ENCODE peak calls at places on chromosomes 11 and 22, in five cellular contexts. S is body of pancreas, Q is HCT116, N is H1, G is tibial nerve. I is an unnamed sample.

GRCh38 chr22:40067639-40068038 is 72.9 kb downstream of the FAM83F start:
- DNase-seq in S (no peak), Q (no peak), N (no peak), G (no peak), I (no peak)

GRCh38 chr11:44949160-44950035 is 1.3 kb downstream of the TP53I11 start:
- DNase-seq in S (peak), Q (no peak), N (peak), G (no peak), I (no peak)

GRCh38 chr22:21074092-21074715 is 28.5 kb downstream of the LRRC74B start:
- DNase-seq in S (no peak), Q (peak), N (no peak), G (no peak), I (no peak)

GRCh38 chr22:46561435-46561905 is 24.1 kb upstream of the CELSR1 start:
- DNase-seq in S (no peak), Q (peak), N (no peak), G (peak), I (peak)

GRCh38 chr22:40200795-40201194 is 23.1 kb downstream of the TNRC6B start:
- DNase-seq in S (no peak), Q (no peak), N (no peak), G (no peak), I (no peak)

GRCh38 chr11:31967404-31967950 is 123.4 kb upstream of the RCN1 start:
- DNase-seq in S (no peak), Q (no peak), N (no peak), G (no peak), I (no peak)

GRCh38 chr22:30843245-30843644 is 125.3 kb downstream of the MORC2 start:
- DNase-seq in S (no peak), Q (no peak), N (no peak), G (no peak), I (no peak)

GRCh38 chr22:23888615-23889401 is 5.4 kb upstream of the MIF start:
- DNase-seq in S (no peak), Q (no peak), N (no peak), G (no peak), I (no peak)

GRCh38 chr11:131275580-131275979 is 94.8 kb upstream of the NTM start:
- DNase-seq in S (no peak), Q (no peak), N (no peak), G (no peak), I (peak)

GRCh38 chr11:34027516-34028406 is 23.8 kb upstream of the CAPRIN1 start:
- DNase-seq in S (peak), Q (no peak), N (no peak), G (no peak), I (no peak)

GRCh38 chr11:122183933-122184332 is 67.9 kb upstream of the BLID start:
- DNase-seq in S (no peak), Q (no peak), N (no peak), G (no peak), I (no peak)

GRCh38 chr11:57649826-57650738 is at the start of gene YPEL4:
- DNase-seq in S (peak), Q (no peak), N (peak), G (no peak), I (peak)

GRCh38 chr11:84720706-84721402 is 906.3 kb downstream of the DLG2 start:
- DNase-seq in S (peak), Q (no peak), N (peak), G (peak), I (peak)

GRCh38 chr11:46134540-46134939 is 13.3 kb upstream of the PHF21A start:
- DNase-seq in S (no peak), Q (no peak), N (no peak), G (no peak), I (no peak)

GRCh38 chr22:47540011-47540410 is 777.6 kb downstream of the TBC1D22A start:
- DNase-seq in S (no peak), Q (no peak), N (no peak), G (no peak), I (no peak)

GRCh38 chr22:48566741-48567140 is 1260.9 kb downstream of the BRD1 start:
- DNase-seq in S (no peak), Q (no peak), N (no peak), G (no peak), I (no peak)

GRCh38 chr22:37241351-37242142 is 2.5 kb downstream of the RAC2 start:
- DNase-seq in S (no peak), Q (no peak), N (no peak), G (no peak), I (no peak)

GRCh38 chr11:130613396-130613795 is 165.0 kb downstream of the ADAMTS15 start:
- DNase-seq in S (no peak), Q (no peak), N (no peak), G (no peak), I (no peak)

GRCh38 chr11:102177974-102178631 is 67.9 kb downstream of the YAP1 start:
- DNase-seq in S (no peak), Q (peak), N (no peak), G (no peak), I (no peak)

GRCh38 chr11:5280582-5281102 is 10.9 kb upstream of the HBE1 start:
- DNase-seq in S (no peak), Q (peak), N (no peak), G (peak), I (peak)

GRCh38 chr11:57277845-57278720 is 41.0 kb upstream of the APLNR start:
- DNase-seq in S (peak), Q (peak), N (peak), G (peak), I (peak)

GRCh38 chr22:47152938-47153337 is 390.5 kb downstream of the TBC1D22A start:
- DNase-seq in S (no peak), Q (no peak), N (no peak), G (no peak), I (no peak)

GRCh38 chr22:41920271-41920976 is 5.5 kb upstream of the SHISA8 start:
- DNase-seq in S (no peak), Q (no peak), N (no peak), G (no peak), I (no peak)

GRCh38 chr22:36374603-36375024 is 13.2 kb downstream of the MYH9 start:
- DNase-seq in S (peak), Q (peak), N (no peak), G (no peak), I (no peak)

GRCh38 chr11:70327717-70328116 is 57.2 kb downstream of the PPFIA1 start:
- DNase-seq in S (no peak), Q (no peak), N (no peak), G (no peak), I (no peak)

GRCh38 chr22:21896951-21897513 is 29.6 kb upstream of the MAPK1 start:
- DNase-seq in S (no peak), Q (no peak), N (no peak), G (no peak), I (no peak)

GRCh38 chr11:73810637-73811036 is 23.0 kb downstream of the MRPL48 start:
- DNase-seq in S (no peak), Q (no peak), N (no peak), G (no peak), I (no peak)

GRCh38 chr11:13884159-13884799 is 78.2 kb upstream of the SPON1 start:
- DNase-seq in S (no peak), Q (no peak), N (no peak), G (no peak), I (no peak)

GRCh38 chr11:77201370-77201769 is 73.3 kb downstream of the MYO7A start:
- DNase-seq in S (peak), Q (no peak), N (no peak), G (no peak), I (peak)

GRCh38 chr11:70568504-70569172 is 170.3 kb downstream of the CTTN start:
- DNase-seq in S (no peak), Q (no peak), N (peak), G (no peak), I (peak)

GRCh38 chr11:65553301-65554001 is 4.7 kb downstream of the LTBP3 start:
- DNase-seq in S (no peak), Q (no peak), N (peak), G (no peak), I (no peak)

GRCh38 chr11:27857588-27857987 is 157.3 kb upstream of the BDNF start:
- DNase-seq in S (no peak), Q (no peak), N (no peak), G (no peak), I (no peak)

GRCh38 chr22:35684270-35684700 is 33.4 kb upstream of the APOL5 start:
- DNase-seq in S (peak), Q (no peak), N (peak), G (peak), I (peak)

GRCh38 chr11:30825723-30826122 is 239.6 kb upstream of the MPPED2 start:
- DNase-seq in S (no peak), Q (no peak), N (no peak), G (no peak), I (no peak)

GRCh38 chr11:109726061-109726460 is 304.1 kb downstream of the C11orf87 start:
- DNase-seq in S (no peak), Q (no peak), N (no peak), G (no peak), I (no peak)

DNA sequence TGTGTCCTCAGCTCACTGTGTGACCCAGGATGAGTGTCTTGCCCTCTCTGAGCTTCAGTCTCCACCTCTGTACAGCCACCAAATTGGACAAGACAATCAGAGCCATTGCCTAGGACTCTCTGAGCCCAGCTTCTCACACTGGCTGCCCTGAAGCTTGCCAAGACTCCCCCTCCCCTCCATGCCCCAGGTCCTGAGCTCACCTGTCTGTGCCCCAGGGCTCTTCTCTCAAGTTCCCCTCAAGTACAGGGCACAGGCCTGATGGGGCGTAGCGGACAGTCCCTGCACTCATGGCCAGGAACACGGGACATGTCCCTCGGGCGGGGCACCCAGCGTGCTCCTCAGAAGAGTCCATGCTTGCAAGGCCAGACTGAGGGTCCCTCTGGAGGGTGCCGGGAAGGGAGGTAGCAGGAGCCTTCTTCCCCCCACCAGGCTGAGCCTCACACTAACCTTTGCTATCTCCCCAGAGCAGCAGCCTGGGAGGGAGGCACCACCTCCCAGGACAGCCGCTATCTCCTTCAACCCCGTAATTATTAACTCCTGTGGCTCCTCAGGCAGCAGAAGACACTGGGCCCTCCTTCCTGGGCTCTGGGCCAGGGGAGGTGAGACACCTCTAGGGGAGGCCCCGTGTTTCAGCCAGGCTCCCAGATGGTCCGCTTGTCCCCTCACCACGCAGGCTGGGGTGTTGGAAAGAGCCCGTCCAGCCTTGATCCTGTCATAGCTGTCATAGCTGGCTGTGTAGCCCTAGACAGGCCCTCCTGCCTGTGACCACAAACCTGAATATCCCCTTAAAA is 2.7 kb upstream of the RAB3IL1 start:
- DNase-seq in S (no peak), Q (no peak), N (peak), G (no peak), I (no peak)
- H3K4me3 ChIP-seq in S (no peak), Q (no peak), N (no peak), G (no peak), I (peak)

GRCh38 chr11:47765086-47765485 is 2.1 kb downstream of the FNBP4 start:
- DNase-seq in S (no peak), Q (no peak), N (no peak), G (no peak), I (no peak)

GRCh38 chr11:47773882-47774281 is 6.7 kb upstream of the FNBP4 start:
- DNase-seq in S (no peak), Q (no peak), N (no peak), G (no peak), I (peak)

GRCh38 chr11:47766363-47767227 is 546 bp downstream of the FNBP4 start:
- DNase-seq in S (peak), Q (no peak), N (no peak), G (peak), I (peak)

GRCh38 chr11:47768090-47768620 is 1.0 kb upstream of the FNBP4 start:
- DNase-seq in S (peak), Q (no peak), N (no peak), G (peak), I (peak)
- TF ChIP-seq POLR2A in S (peak), Q (peak), N (peak), G (peak), I (peak)

GRCh38 chr22:50347157-50347556 is 4.0 kb downstream of the PPP6R2 start:
- DNase-seq in S (no peak), Q (no peak), N (no peak), G (no peak), I (no peak)
- H3K27ac ChIP-seq in S (no peak), Q (no peak), N (no peak), G (no peak), I (no peak)

DNA sequence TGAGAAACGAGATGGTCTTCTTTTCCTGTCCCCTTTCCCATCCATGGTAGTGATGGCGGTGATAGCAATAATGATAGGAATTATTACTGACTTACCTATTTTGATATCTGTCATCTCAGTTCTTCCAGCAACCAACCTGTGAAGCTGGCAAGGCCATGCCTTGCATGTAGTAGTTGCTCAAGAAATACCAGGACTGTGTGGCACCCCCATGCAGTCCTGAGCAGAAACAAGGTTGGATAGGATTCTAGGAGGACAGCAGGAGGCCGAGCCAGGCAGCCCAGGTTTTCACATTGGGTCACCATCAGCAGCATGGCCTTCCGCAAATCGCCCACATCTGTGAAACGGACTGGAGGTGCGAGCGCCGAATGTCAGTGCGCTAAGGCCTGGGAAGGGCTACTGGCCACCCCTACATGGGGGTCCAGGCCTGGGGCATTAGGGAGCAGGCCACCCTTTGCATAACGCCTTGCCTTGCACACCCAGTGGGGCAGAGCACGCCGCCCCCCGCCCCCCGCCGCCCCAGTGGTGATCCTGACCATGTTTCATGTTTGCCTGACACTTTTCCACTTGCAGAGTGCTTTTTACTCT is 2.5 kb downstream of the GRK2 start:
- DNase-seq in S (peak), Q (no peak), N (no peak), G (no peak), I (no peak)
- H3K4me3 ChIP-seq in S (no peak), Q (no peak), N (no peak), G (peak), I (no peak)

DNA sequence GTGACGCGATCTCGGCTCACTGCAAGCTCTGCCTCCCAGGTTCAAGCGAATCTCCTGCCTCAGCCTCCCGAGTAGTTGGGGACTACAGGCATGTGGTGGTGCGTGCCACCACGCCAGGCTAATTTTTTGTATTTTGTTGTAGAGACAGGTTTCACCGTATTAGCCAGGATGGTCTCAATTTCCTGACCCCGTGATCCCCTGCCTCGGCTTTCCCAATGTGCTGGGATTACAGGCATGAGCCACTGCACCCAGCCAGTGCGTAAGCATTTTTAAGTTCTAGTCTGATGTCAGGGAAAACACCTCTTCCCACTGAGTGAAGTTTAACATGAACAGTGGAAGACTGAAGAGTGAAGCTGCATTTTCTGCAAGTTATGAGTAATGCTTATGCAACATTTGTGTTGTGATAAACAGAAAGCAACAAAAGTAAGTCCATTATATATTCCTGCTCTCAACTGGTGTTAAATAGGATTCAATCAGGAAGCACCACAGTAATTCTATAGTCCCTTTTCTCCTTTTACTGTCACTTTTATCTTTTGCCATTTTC is 1219.8 kb upstream of the RAG2 start:
- DNase-seq in S (no peak), Q (no peak), N (no peak), G (no peak), I (no peak)
- TF ChIP-seq POLR2A in S (no peak), Q (no peak), N (no peak), G (no peak), I (no peak)

GRCh38 chr11:7543302-7543701 is 29.5 kb downstream of the PPFIBP2 start:
- DNase-seq in S (no peak), Q (no peak), N (no peak), G (no peak), I (no peak)

GRCh38 chr11:7546324-7546791 is 32.6 kb downstream of the PPFIBP2 start:
- DNase-seq in S (no peak), Q (no peak), N (no peak), G (no peak), I (no peak)

GRCh38 chr11:7540830-7541555 is 27.2 kb downstream of the PPFIBP2 start:
- DNase-seq in S (no peak), Q (no peak), N (no peak), G (no peak), I (no peak)

GRCh38 chr11:7545611-7546010 is 31.8 kb downstream of the PPFIBP2 start:
- DNase-seq in S (no peak), Q (no peak), N (no peak), G (no peak), I (no peak)

GRCh38 chr11:7544021-7544420 is 30.2 kb downstream of the PPFIBP2 start:
- DNase-seq in S (no peak), Q (no peak), N (no peak), G (no peak), I (no peak)
- H3K27ac ChIP-seq in S (no peak), Q (no peak), N (no peak), G (no peak), I (no peak)

GRCh38 chr11:60950933-60951610 is 904 bp downstream of the SLC15A3 start:
- DNase-seq in S (no peak), Q (no peak), N (peak), G (no peak), I (peak)

GRCh38 chr11:60952742-60953170 is 780 bp upstream of the SLC15A3 start:
- DNase-seq in S (no peak), Q (no peak), N (no peak), G (no peak), I (no peak)

GRCh38 chr11:60951909-60952741 is at the start of gene SLC15A3:
- DNase-seq in S (no peak), Q (no peak), N (peak), G (peak), I (peak)

GRCh38 chr11:60950024-60950423 is 2.0 kb downstream of the SLC15A3 start:
- DNase-seq in S (no peak), Q (no peak), N (no peak), G (no peak), I (no peak)

GRCh38 chr11:60951611-60951908 is 416 bp downstream of the SLC15A3 start:
- DNase-seq in S (no peak), Q (no peak), N (no peak), G (peak), I (no peak)
- H3K4me3 ChIP-seq in S (no peak), Q (no peak), N (peak), G (peak), I (peak)

GRCh38 chr11:129412501-129412900 is 36.9 kb downstream of the BARX2 start:
- DNase-seq in S (no peak), Q (no peak), N (no peak), G (no peak), I (peak)

GRCh38 chr11:129418039-129418438 is 42.4 kb downstream of the BARX2 start:
- DNase-seq in S (no peak), Q (no peak), N (no peak), G (no peak), I (no peak)

GRCh38 chr11:129416080-129416820 is 40.6 kb downstream of the BARX2 start:
- DNase-seq in S (no peak), Q (no peak), N (no peak), G (no peak), I (no peak)

GRCh38 chr11:129417458-129417857 is 41.8 kb downstream of the BARX2 start:
- DNase-seq in S (no peak), Q (no peak), N (no peak), G (no peak), I (no peak)

DNA sequence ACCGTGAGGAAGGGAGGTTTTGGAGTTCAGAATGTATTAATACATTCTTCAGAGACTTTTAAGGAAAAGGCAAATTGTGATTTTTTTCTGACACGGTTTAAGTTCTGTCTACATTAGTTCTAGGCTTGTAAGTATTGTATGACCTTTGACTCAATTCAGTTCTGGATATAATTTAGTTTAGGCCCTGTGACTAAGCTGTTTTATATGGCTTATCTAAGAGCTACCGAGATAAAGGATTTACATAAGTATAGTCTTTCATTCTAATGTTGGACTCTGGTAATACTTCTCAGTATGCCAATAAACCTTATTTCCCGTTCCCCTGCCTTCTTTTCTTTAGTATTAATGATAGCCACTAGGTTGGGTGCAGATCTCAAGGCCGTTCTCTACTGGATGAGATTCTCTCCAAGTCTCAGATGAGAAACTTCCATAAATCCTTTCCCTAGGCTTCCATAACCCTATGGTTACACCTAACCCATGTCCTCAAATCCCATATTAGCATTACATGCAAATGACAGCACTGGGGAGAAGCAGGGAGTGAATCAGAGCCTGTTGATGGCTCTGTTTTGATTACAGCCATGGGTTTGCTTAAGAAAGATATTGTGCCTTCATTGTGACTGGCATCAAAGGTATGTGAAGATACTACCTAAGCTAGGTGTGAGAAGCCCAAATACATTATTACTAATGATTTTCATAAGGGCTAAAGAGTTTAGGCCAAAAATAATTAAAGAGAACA is 38.7 kb downstream of the BARX2 start:
- DNase-seq in S (no peak), Q (no peak), N (no peak), G (no peak), I (no peak)
- TF ChIP-seq POLR2A in S (no peak), Q (no peak), N (no peak), G (no peak), I (no peak)